ENCODE peak calls at places on chromosome 2, in ten cellular contexts. J is Calu3; O is LoVo; E is stimulated activated CD4-positive, alpha-beta T cell treated with anti-CD3 and anti-CD28 coated beads, Interleukin-12 subunit alpha, Interleukin-12 subunit beta, amount 100 ng/mL, for 4 hours; A is effector CD4-positive, alpha-beta T cell; V is AG09309; D is germinal center; M is mucosa of descending colon; P is HFF-Myc; Z is lung microvascular endothelial cell. G is an unnamed sample.

GRCh38 chr2:135773917-135774316 is 32.3 kb downstream of the UBXN4 start:
- DNase-seq in V (no peak), J (no peak), D (no peak), O (no peak), P (no peak), Z (peak), M (no peak), A (no peak), E (no peak), G (no peak)

GRCh38 chr2:82539222-82539621 is 1919.9 kb downstream of the SUCLG1 start:
- DNase-seq in A (no peak), Z (no peak), O (no peak), D (no peak), M (no peak), E (no peak), P (no peak), V (no peak), J (no peak), G (peak)

GRCh38 chr2:129902731-129903585 is 76.5 kb upstream of the RAB6C start:
- DNase-seq in J (no peak), D (no peak), P (no peak), O (no peak), M (no peak), Z (no peak), A (no peak), V (no peak), E (no peak), G (no peak)

GRCh38 chr2:11889101-11889850 is 142.8 kb downstream of the LPIN1 start:
- DNase-seq in O (no peak), E (no peak), D (no peak), M (no peak), P (no peak), J (no peak), Z (no peak), A (no peak), V (no peak), G (no peak)

GRCh38 chr2:61620244-61621159 is 82.3 kb upstream of the XPO1 start:
- DNase-seq in J (peak), Z (no peak), P (peak), D (no peak), E (no peak), V (peak), M (no peak), O (peak), A (no peak), G (no peak)

GRCh38 chr2:20067992-20068727 is 16.7 kb upstream of the LAPTM4A start:
- DNase-seq in M (no peak), E (no peak), P (peak), O (no peak), A (no peak), V (peak), Z (peak), J (no peak), D (no peak), G (no peak)

GRCh38 chr2:25161055-25161781 is 7.2 kb downstream of the POMC start:
- DNase-seq in Z (peak), M (peak), A (peak), J (no peak), P (no peak), O (no peak), E (peak), V (no peak), D (peak), G (no peak)

GRCh38 chr2:195404650-195405049 is 252.4 kb upstream of the SLC39A10 start:
- DNase-seq in A (no peak), Z (no peak), D (no peak), O (no peak), J (no peak), P (no peak), M (no peak), E (no peak), V (no peak), G (no peak)

GRCh38 chr2:37892436-37893114 is 32.5 kb upstream of the RMDN2 start:
- DNase-seq in J (no peak), E (no peak), D (peak), O (no peak), Z (no peak), P (no peak), A (no peak), V (no peak), M (no peak), G (no peak)

GRCh38 chr2:9013403-9013802 is 9.9 kb upstream of the MBOAT2 start:
- DNase-seq in O (no peak), Z (no peak), E (no peak), J (no peak), A (no peak), M (no peak), P (no peak), V (no peak), D (no peak), G (no peak)

GRCh38 chr2:20590704-20591515 is 60.0 kb downstream of the HS1BP3 start:
- DNase-seq in J (no peak), M (no peak), P (no peak), A (no peak), D (no peak), O (no peak), V (no peak), Z (no peak), E (no peak), G (no peak)

GRCh38 chr2:48779019-48779418 is 23.5 kb upstream of the LHCGR start:
- DNase-seq in M (no peak), E (no peak), V (no peak), A (no peak), P (no peak), J (no peak), O (no peak), Z (no peak), D (no peak), G (no peak)

GRCh38 chr2:10678225-10678624 is 11.6 kb downstream of the NOL10 start:
- DNase-seq in D (no peak), O (no peak), M (no peak), Z (no peak), J (no peak), P (no peak), E (no peak), A (no peak), V (no peak), G (no peak)

GRCh38 chr2:75320893-75321292 is 121.6 kb upstream of the TACR1 start:
- DNase-seq in M (no peak), P (no peak), O (peak), J (no peak), E (no peak), D (no peak), A (no peak), V (no peak), Z (no peak), G (no peak)

GRCh38 chr2:7661532-7661931 is 744.3 kb downstream of the RNF144A start:
- DNase-seq in V (no peak), M (no peak), A (no peak), O (no peak), J (no peak), P (no peak), Z (no peak), E (no peak), D (no peak), G (no peak)

GRCh38 chr2:33370886-33371285 is 105.6 kb upstream of the RASGRP3 start:
- DNase-seq in M (no peak), E (no peak), A (no peak), O (no peak), P (no peak), Z (no peak), V (no peak), J (no peak), D (no peak), G (no peak)

GRCh38 chr2:20061476-20061875 is 10.0 kb upstream of the LAPTM4A start:
- DNase-seq in A (no peak), E (no peak), P (no peak), Z (no peak), D (no peak), J (no peak), V (no peak), O (no peak), M (no peak), G (no peak)

GRCh38 chr2:232876978-232877441 is 6.9 kb downstream of the SNORC start:
- DNase-seq in V (no peak), E (no peak), P (no peak), D (no peak), J (no peak), O (no peak), A (no peak), M (no peak), Z (no peak), G (no peak)

GRCh38 chr2:104766683-104767082 is 87.2 kb upstream of the POU3F3 start:
- DNase-seq in P (no peak), V (no peak), J (no peak), M (no peak), O (no peak), E (no peak), Z (no peak), D (no peak), A (no peak), G (no peak)

GRCh38 chr2:224894356-224894755 is 147.9 kb downstream of the DOCK10 start:
- DNase-seq in A (no peak), D (peak), P (no peak), M (no peak), Z (no peak), J (no peak), E (no peak), O (no peak), V (no peak), G (peak)

GRCh38 chr2:142112648-142113278 is 18.1 kb downstream of the LRP1B start:
- DNase-seq in O (peak), J (peak), D (no peak), P (peak), E (no peak), V (peak), Z (no peak), M (no peak), A (no peak), G (no peak)

GRCh38 chr2:198327526-198327925 is 523.1 kb downstream of the PLCL1 start:
- DNase-seq in J (no peak), P (no peak), V (no peak), D (no peak), E (no peak), O (no peak), A (no peak), Z (no peak), M (no peak), G (no peak)

GRCh38 chr2:158745067-158745865 is 49.9 kb upstream of the DAPL1 start:
- DNase-seq in A (peak), O (peak), M (no peak), V (peak), Z (peak), E (peak), J (peak), P (no peak), D (no peak), G (peak)

GRCh38 chr2:199704358-199705238 is 146.4 kb downstream of the FTCDNL1 start:
- DNase-seq in P (peak), A (no peak), O (peak), E (no peak), V (peak), Z (peak), M (no peak), D (peak), J (peak), G (peak)

GRCh38 chr2:12227941-12228608 is 481.6 kb downstream of the LPIN1 start:
- DNase-seq in O (no peak), E (no peak), D (no peak), P (no peak), Z (no peak), J (no peak), A (no peak), M (no peak), V (peak), G (no peak)

GRCh38 chr2:40127890-40128548 is 323.9 kb downstream of the SLC8A1 start:
- DNase-seq in P (no peak), J (no peak), Z (no peak), D (no peak), V (peak), E (no peak), A (no peak), M (no peak), O (no peak), G (no peak)

GRCh38 chr2:152537252-152537651 is 180.0 kb downstream of the PRPF40A start:
- DNase-seq in A (no peak), E (no peak), Z (no peak), V (no peak), P (no peak), J (no peak), D (no peak), O (no peak), M (no peak), G (no peak)

GRCh38 chr2:20225294-20226151 is 593 bp upstream of the SDC1 start:
- DNase-seq in J (peak), V (peak), O (peak), D (peak), Z (peak), A (no peak), M (peak), E (peak), P (no peak), G (no peak)

GRCh38 chr2:238009563-238009962 is 42.7 kb downstream of the UBE2F start:
- DNase-seq in D (no peak), E (no peak), M (no peak), A (no peak), P (no peak), V (no peak), O (no peak), Z (no peak), J (no peak), G (peak)

GRCh38 chr2:152539424-152539823 is 177.8 kb downstream of the PRPF40A start:
- DNase-seq in A (no peak), P (no peak), O (no peak), J (no peak), D (no peak), M (no peak), Z (no peak), V (no peak), E (no peak), G (no peak)

GRCh38 chr2:26528186-26528585 is 50.3 kb upstream of the OTOF start:
- DNase-seq in O (no peak), A (no peak), V (no peak), E (no peak), P (no peak), Z (no peak), M (no peak), J (no peak), D (no peak), G (no peak)

GRCh38 chr2:23944527-23944926 is 4.3 kb downstream of the UBXN2A start:
- DNase-seq in P (no peak), D (no peak), E (no peak), V (no peak), O (no peak), Z (no peak), M (no peak), A (no peak), J (peak), G (peak)

GRCh38 chr2:219484343-219485200 is 14.1 kb upstream of the GMPPA start:
- DNase-seq in D (no peak), P (no peak), E (no peak), Z (peak), M (no peak), A (no peak), V (no peak), J (no peak), O (no peak), G (no peak)